ENCODE peak calls at places on chromosomes 16 and 17, in six cellular contexts. G is cardiac muscle cell; K is endothelial cell of umbilical vein; T is testis; V is GM23338; J is CD8-positive, alpha-beta T cell. L is an unnamed sample.

GRCh38 chr17:8080799-8081219 is 6.7 kb downstream of the ALOX12B start:
- DNase-seq in G (no peak), K (no peak), T (no peak), V (peak; percentile 49), J (no peak), L (peak; percentile 42)

GRCh38 chr16:22165508-22166285 is 3.4 kb downstream of the SDR42E2 start:
- DNase-seq in G (no peak), K (no peak), T (no peak), V (no peak), J (no peak), L (no peak)

GRCh38 chr16:49620158-49620867 is 235.6 kb downstream of the ZNF423 start:
- DNase-seq in G (peak; percentile 77), K (peak; percentile 71), T (peak; percentile 75), V (no peak), J (no peak), L (no peak)

GRCh38 chr17:31373150-31374082 is 18.1 kb upstream of the RAB11FIP4 start:
- DNase-seq in G (no peak), K (peak; percentile 67), T (no peak), V (peak; percentile 74), J (peak; percentile 29), L (no peak)

GRCh38 chr16:34054137-34054536 is 594.7 kb downstream of the TP53TG3F start:
- DNase-seq in G (no peak), K (no peak), T (no peak), V (no peak), J (no peak), L (no peak)

GRCh38 chr16:78257376-78257728 is 157.9 kb downstream of the WWOX start:
- DNase-seq in G (no peak), K (no peak), T (no peak), V (no peak), J (no peak), L (no peak)

GRCh38 chr17:38926290-38927070 is 1.1 kb downstream of the LASP1NB start:
- DNase-seq in G (no peak), K (no peak), T (peak; percentile 12), V (no peak), J (no peak), L (no peak)

GRCh38 chr16:51666821-51667220 is 515.8 kb upstream of the SALL1 start:
- DNase-seq in G (no peak), K (no peak), T (no peak), V (no peak), J (no peak), L (no peak)

GRCh38 chr17:54007855-54008254 is 185.1 kb downstream of the KIF2B start:
- DNase-seq in G (no peak), K (no peak), T (no peak), V (peak; percentile 7), J (no peak), L (no peak)

GRCh38 chr17:48543854-48544355 is 1.0 kb downstream of the HOXB2 start:
- DNase-seq in G (no peak), K (no peak), T (no peak), V (no peak), J (no peak), L (no peak)
- H3K27ac ChIP-seq in G (peak overlapping the region; percentile 98), K (peak overlapping the region; percentile 77), T (peak overlapping the region; percentile 81), V (no peak overlapping the region), J (peak overlapping the region; percentile 49), L (peak overlapping the region; percentile 86)

GRCh38 chr17:41633498-41634197 is 9.3 kb upstream of the KRT17 start:
- DNase-seq in G (no peak), K (no peak), T (no peak), V (no peak), J (no peak), L (no peak)

GRCh38 chr17:41635121-41636097 is 11.0 kb upstream of the KRT17 start:
- DNase-seq in G (no peak), K (no peak), T (peak; percentile 80), V (no peak), J (no peak), L (no peak)

GRCh38 chr17:41632482-41633105 is 8.2 kb upstream of the KRT17 start:
- DNase-seq in G (no peak), K (no peak), T (no peak), V (no peak), J (no peak), L (no peak)

GRCh38 chr17:41636652-41637051 is 12.3 kb upstream of the KRT17 start:
- DNase-seq in G (no peak), K (no peak), T (peak; percentile 55), V (no peak), J (no peak), L (no peak)

DNA sequence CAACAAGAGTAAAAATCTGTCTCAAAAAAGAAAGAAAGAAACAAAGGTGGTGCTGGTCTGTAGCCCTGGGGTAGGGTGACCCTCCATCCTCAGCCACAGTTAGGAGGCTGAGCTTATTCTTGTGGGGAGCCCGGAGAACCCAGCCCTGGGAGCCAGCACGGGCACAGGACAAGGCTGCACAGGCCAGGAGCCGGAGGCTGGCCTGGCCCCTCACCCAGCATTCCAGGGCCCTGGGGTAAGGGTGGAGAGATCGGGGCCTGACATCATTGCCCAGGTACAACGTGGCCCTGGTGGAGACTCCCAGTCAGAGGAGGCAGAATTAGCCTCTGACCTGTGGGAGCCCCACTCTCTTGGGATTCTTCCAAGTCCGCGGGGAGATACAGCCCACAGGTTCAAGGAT is 10.3 kb upstream of the KRT17 start:
- DNase-seq in G (no peak), K (no peak), T (no peak), V (no peak), J (no peak), L (no peak)
- H3K4me1 ChIP-seq in G (no peaks in the 10 kb centered on the region), K (no peaks in the 10 kb centered on the region), T (peaks cover 24% of the 10 kb centered on the region), V (peaks cover 10% of the 10 kb centered on the region), J (no peaks in the 10 kb centered on the region), L (no peaks in the 10 kb centered on the region)

DNA sequence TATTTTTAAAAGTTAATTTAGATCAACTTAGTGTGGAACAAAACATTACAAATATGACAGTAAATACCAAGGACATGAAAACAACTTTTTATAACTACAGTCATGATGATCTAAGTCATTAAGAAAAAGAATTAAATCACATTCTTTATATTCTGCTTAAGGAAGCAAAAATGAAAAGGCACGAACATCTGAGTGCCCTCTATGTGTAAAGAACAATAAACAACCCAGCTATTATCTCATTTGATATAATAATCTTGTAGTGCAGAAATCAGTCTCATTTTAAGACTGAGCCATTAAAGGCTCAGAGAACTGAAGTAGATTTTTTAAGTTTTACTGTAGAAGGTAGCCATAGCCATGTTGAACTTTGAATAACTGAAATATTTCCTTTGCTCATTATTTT is 13.4 kb downstream of the MYO1D start:
- DNase-seq in G (no peak), K (no peak), T (no peak), V (no peak), J (no peak), L (no peak)
- TF ChIP-seq CTCF in G (no peak), K (no peak), T (no peak), V (no peak), J (no peak), L (no peak)

GRCh38 chr17:75060434-75061054 is 13.5 kb downstream of the KCTD2 start:
- DNase-seq in G (no peak), K (no peak), T (no peak), V (no peak), J (no peak), L (no peak)

GRCh38 chr17:75063201-75063600 is 16.2 kb downstream of the KCTD2 start:
- DNase-seq in G (no peak), K (no peak), T (no peak), V (no peak), J (no peak), L (no peak)

GRCh38 chr17:75059369-75060345 is 12.6 kb downstream of the KCTD2 start:
- DNase-seq in G (no peak), K (peak; percentile 77), T (peak; percentile 53), V (peak; percentile 57), J (no peak), L (no peak)

GRCh38 chr17:75061618-75062017 is 14.6 kb downstream of the KCTD2 start:
- DNase-seq in G (no peak), K (no peak), T (no peak), V (no peak), J (no peak), L (no peak)

GRCh38 chr17:75061055-75061438 is 14.0 kb downstream of the KCTD2 start:
- DNase-seq in G (no peak), K (no peak), T (no peak), V (no peak), J (no peak), L (no peak)
- H3K27ac ChIP-seq in G (no peak overlapping the region), K (no peak overlapping the region), T (no peak overlapping the region), V (no peak overlapping the region), J (no peak overlapping the region), L (no peak overlapping the region)

GRCh38 chr16:27244363-27244755 is 24.2 kb downstream of the NSMCE1 start:
- DNase-seq in G (no peak), K (no peak), T (peak; percentile 7), V (no peak), J (no peak), L (peak; percentile 35)
- H3K4me1 ChIP-seq in G (peaks cover 28% of the 10 kb centered on the region), K (peaks cover 63% of the 10 kb centered on the region), T (peaks cover 33% of the 10 kb centered on the region), V (peaks cover 10% of the 10 kb centered on the region), J (peaks cover 18% of the 10 kb centered on the region), L (peaks cover 61% of the 10 kb centered on the region)

GRCh38 chr17:29593546-29594440 is 861 bp downstream of the ANKRD13B start:
- DNase-seq in G (peak; percentile 86), K (no peak), T (no peak), V (peak; percentile 94), J (no peak), L (peak; percentile 58)
- TF ChIP-seq CTCF in G (peak; percentile 30), K (no peak), T (no peak), V (peak; percentile 25), J (no peak), L (peak; percentile 24)

GRCh38 chr17:55466671-55467070 is 44.6 kb downstream of the SMIM36 start:
- DNase-seq in G (no peak), K (no peak), T (peak; percentile 87), V (peak; percentile 57), J (no peak), L (no peak)
- H3K27ac ChIP-seq in G (no peak overlapping the region), K (no peak overlapping the region), T (peak overlapping the region; percentile 59), V (peak overlapping the region; percentile 85), J (no peak overlapping the region), L (no peak overlapping the region)